ENCODE peak calls at places on chromosome 22, in seven cellular contexts. I is psoas muscle, M is stomach, L is transverse colon, V is uterus, P is lower lobe of right lung, U is Peyer's patch. Q is an unnamed sample. For H3K4me1, the result is how much of the 10 kb centered on the place peaks cover.

GRCh38 chr22:45612940-45613339 is 58.7 kb upstream of the ATXN10 start:
- DNase-seq in I (peak), M (no peak), L (no peak), V (no peak), P (peak), U (no peak), Q (no peak)

GRCh38 chr22:46964773-46965550 is 202.5 kb downstream of the TBC1D22A start:
- DNase-seq in I (peak), M (no peak), L (no peak), V (no peak), P (no peak), U (no peak), Q (no peak)

GRCh38 chr22:31230871-31231621 is 18.9 kb downstream of the LIMK2 start:
- DNase-seq in I (peak), M (peak), L (peak), V (no peak), P (no peak), U (no peak), Q (no peak)

GRCh38 chr22:31238057-31238456 is 26.0 kb downstream of the LIMK2 start:
- DNase-seq in I (no peak), M (no peak), L (no peak), V (no peak), P (no peak), U (no peak), Q (no peak)

GRCh38 chr22:22955866-22956535 is 68.4 kb downstream of the IGLL5 start:
- DNase-seq in I (peak), M (peak), L (peak), V (peak), P (peak), U (peak), Q (peak)

GRCh38 chr22:20062766-20063083 is 17.3 kb upstream of the DGCR8 start:
- DNase-seq in I (no peak), M (no peak), L (no peak), V (no peak), P (no peak), U (no peak), Q (no peak)

GRCh38 chr22:17966403-17966717 is 58.0 kb downstream of the MICAL3 start:
- DNase-seq in I (no peak), M (no peak), L (no peak), V (no peak), P (no peak), U (no peak), Q (no peak)

GRCh38 chr22:20536590-20537324 is 29.3 kb downstream of the MED15 start:
- DNase-seq in I (peak), M (no peak), L (no peak), V (no peak), P (peak), U (no peak), Q (no peak)

GRCh38 chr22:28123989-28124766 is 205.1 kb upstream of the PITPNB start:
- DNase-seq in I (no peak), M (no peak), L (no peak), V (no peak), P (no peak), U (no peak), Q (no peak)

GRCh38 chr22:47495102-47495501 is 732.7 kb downstream of the TBC1D22A start:
- DNase-seq in I (no peak), M (no peak), L (no peak), V (no peak), P (no peak), U (no peak), Q (no peak)

DNA sequence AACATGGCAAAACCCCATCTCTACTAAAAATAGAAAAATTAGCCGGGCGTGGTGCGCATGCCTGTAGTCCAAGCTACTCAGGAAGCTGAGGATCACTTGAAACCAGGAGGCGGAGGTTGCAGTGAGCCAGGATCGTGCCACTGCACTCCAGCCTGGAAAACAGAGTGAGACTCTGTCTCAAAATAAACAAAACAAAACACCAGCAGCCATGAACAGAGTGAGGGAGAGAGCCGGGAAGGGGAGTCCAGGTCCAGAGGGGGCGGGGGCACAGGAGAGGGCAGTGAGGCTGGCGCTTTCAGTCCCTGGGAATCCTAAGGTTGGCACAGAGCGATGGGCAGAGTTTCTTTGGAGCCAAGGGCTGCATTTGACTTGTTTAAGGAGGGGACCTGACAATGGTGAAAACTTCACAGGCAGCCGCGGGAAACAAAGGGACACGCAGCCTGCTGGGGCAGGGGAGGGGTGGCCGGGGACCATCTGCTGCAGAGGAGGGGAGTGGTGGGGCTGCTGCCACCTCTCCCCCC is 2.5 kb downstream of the MFNG start:
- DNase-seq in I (no peak), M (no peak), L (no peak), V (no peak), P (no peak), U (no peak), Q (no peak)
- H3K4me3 ChIP-seq in I (peak), M (peak), L (peak), V (no peak), P (peak), U (peak), Q (peak)

GRCh38 chr22:41177040-41177625 is 28.0 kb upstream of the L3MBTL2 start:
- DNase-seq in I (no peak), M (no peak), L (no peak), V (no peak), P (no peak), U (no peak), Q (no peak)

GRCh38 chr22:41177626-41178424 is 27.3 kb upstream of the L3MBTL2 start:
- DNase-seq in I (peak), M (no peak), L (no peak), V (no peak), P (no peak), U (no peak), Q (no peak)

GRCh38 chr22:41169157-41169556 is 36.0 kb upstream of the L3MBTL2 start:
- DNase-seq in I (no peak), M (no peak), L (no peak), V (no peak), P (no peak), U (no peak), Q (no peak)

GRCh38 chr22:41175546-41175945 is 29.6 kb upstream of the L3MBTL2 start:
- DNase-seq in I (no peak), M (no peak), L (no peak), V (no peak), P (no peak), U (no peak), Q (no peak)

GRCh38 chr22:41171996-41172395 is 33.1 kb upstream of the L3MBTL2 start:
- DNase-seq in I (no peak), M (no peak), L (no peak), V (no peak), P (no peak), U (no peak), Q (no peak)
- H3K27ac ChIP-seq in I (no peak), M (peak), L (no peak), V (no peak), P (peak), U (no peak), Q (no peak)

GRCh38 chr22:50175191-50175461 is 4.6 kb downstream of the PANX2 start:
- DNase-seq in I (no peak), M (no peak), L (no peak), V (no peak), P (no peak), U (no peak), Q (no peak)
- H3K4me1 ChIP-seq in I (under half), M (under half), L (under half), V (under half), P (under half), U (under half), Q (under half)

DNA sequence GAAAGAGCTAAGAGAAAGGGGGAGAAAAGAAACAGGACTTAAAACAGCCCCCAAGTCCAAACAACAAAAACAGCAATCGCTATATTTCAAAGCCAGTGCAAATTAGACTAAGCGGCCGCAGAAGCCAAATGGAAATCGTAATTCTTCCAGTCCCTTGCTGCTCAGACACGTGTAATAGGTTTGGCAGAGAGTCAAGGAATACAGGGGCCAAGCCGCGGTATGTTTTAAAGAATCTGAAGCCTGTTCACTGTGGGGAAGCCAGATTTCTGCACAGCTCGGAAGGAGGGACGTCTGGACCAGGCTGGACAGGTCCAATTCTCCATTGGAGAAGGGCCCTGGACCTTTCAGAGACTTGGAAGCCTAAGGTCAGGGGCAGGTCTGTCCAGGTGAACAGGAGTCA is 265.7 kb upstream of the ISX start:
- DNase-seq in I (no peak), M (no peak), L (no peak), V (no peak), P (no peak), U (no peak), Q (no peak)
- H3K4me3 ChIP-seq in I (no peak), M (no peak), L (no peak), V (no peak), P (no peak), U (no peak), Q (no peak)

GRCh38 chr22:32733196-32733595 is 68.3 kb upstream of the TIMP3 start:
- DNase-seq in I (no peak), M (no peak), L (no peak), V (no peak), P (no peak), U (no peak), Q (no peak)

GRCh38 chr22:32736746-32737145 is 64.8 kb upstream of the TIMP3 start:
- DNase-seq in I (no peak), M (no peak), L (no peak), V (no peak), P (no peak), U (no peak), Q (no peak)

GRCh38 chr22:32735516-32735915 is 66.0 kb upstream of the TIMP3 start:
- DNase-seq in I (no peak), M (no peak), L (no peak), V (no peak), P (no peak), U (no peak), Q (no peak)

GRCh38 chr22:32733900-32734299 is 67.6 kb upstream of the TIMP3 start:
- DNase-seq in I (no peak), M (no peak), L (no peak), V (no peak), P (no peak), U (no peak), Q (no peak)

DNA sequence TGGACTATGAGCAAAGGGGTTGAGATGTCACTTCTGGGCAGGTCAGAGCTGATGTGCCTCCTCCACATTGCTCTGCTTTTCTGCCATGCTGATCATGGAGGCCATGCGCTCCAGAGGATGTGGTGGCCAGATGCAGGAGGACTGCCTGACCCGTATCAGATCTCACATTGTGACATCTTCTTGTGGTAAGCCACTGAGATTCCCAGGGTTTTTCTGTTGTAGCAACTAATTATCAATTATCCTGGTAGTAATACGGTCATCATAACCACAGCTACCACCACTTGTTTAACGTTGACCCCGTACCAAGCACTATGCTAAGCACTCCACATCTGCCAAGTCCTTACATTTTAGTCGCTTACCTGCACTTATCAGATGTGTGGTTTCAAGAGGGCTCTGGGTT is 63.7 kb upstream of the TIMP3 start:
- DNase-seq in I (no peak), M (no peak), L (no peak), V (no peak), P (no peak), U (no peak), Q (no peak)
- H3K27ac ChIP-seq in I (no peak), M (no peak), L (no peak), V (no peak), P (no peak), U (no peak), Q (no peak)

GRCh38 chr22:24977370-24978230 is 25.1 kb downstream of the KIAA1671 start:
- DNase-seq in I (peak), M (no peak), L (peak), V (peak), P (peak), U (peak), Q (no peak)
- H3K4me1 ChIP-seq in I (under half), M (under half), L (half or more), V (under half), P (under half), U (under half), Q (under half)

GRCh38 chr22:50084570-50084969 is 656 bp downstream of the MLC1 start:
- DNase-seq in I (no peak), M (no peak), L (no peak), V (no peak), P (no peak), U (no peak), Q (no peak)

GRCh38 chr22:50086526-50086925 is 1.3 kb upstream of the MLC1 start:
- DNase-seq in I (no peak), M (no peak), L (no peak), V (no peak), P (no peak), U (no peak), Q (no peak)

GRCh38 chr22:50084085-50084484 is 1.1 kb downstream of the MLC1 start:
- DNase-seq in I (no peak), M (no peak), L (no peak), V (no peak), P (no peak), U (no peak), Q (no peak)

GRCh38 chr22:50083462-50084081 is 1.7 kb downstream of the MLC1 start:
- DNase-seq in I (no peak), M (no peak), L (no peak), V (no peak), P (no peak), U (no peak), Q (no peak)

DNA sequence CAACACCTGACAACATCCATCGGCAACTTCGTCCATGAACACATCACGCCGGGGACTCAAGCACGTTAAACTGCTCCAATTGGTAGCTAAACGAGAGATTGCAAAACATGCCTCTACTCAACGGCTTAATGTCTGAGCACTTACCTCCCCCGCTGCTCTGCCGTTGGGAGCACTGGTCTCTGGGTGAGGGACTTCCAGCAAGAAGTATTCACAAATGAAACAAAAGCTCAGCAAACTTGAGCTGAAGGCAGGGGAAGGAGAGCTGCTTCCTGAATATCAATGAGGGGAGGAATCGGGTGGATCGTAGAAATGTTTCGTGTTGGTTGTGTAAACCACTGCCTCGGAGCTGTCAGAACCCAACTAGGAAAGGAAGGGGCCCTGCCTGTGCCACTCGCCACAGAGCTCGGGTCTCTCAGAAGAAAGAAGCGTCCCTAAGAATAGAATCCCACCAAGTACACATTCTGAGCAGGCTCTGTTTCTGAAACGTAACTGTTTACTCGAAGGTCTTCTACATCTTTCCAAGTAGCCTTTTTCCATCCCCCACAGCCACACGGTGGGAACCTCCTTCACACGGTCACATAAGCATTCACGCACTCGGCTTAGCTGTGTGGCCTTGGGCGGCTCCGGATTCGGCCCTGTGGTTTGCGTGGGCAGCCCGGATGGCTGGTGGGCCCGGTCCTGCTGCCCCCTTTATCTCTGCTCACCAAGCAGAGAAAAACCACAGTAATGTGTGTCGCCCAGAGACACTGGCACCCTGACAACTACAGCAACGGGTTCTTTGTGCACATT is at the start of gene MLC1:
- DNase-seq in I (no peak), M (no peak), L (no peak), V (no peak), P (no peak), U (no peak), Q (no peak)
- H3K4me3 ChIP-seq in I (no peak), M (no peak), L (no peak), V (no peak), P (peak), U (no peak), Q (no peak)

DNA sequence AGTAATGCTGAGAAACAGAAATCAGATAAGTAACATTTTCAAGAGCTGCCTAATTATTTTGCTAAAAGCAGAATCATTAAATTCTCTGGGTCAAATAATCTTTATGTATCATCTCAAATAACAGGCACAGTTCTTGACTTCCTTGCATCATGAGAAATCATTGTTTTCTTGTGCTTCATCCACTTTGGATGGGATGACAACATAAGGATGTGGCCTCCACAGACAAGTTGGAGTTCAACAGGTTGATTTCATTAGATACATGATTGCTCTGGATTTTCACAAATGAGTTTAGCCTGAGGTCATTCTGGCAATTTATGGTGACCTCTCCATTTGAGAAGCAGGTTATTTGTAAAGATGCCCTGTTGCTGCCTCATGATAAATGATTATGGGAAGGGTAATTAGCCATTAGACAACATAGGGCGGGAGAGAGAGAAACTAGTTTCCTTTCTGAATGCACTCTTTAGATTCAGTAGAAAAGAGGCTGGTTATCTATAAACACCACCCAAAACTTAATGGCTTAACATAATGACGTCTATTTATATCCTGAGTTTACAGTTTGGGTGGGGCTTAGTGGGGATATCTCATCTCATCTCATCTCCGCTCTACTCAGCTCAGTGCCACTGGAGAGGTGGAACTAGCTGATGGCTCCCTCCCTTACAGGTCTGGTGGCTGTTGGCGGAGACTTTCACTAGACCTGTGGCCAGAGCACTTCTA is 35.0 kb upstream of the ADORA2A start:
- DNase-seq in I (no peak), M (no peak), L (no peak), V (no peak), P (no peak), U (no peak), Q (no peak)
- H3K27ac ChIP-seq in I (no peak), M (peak), L (no peak), V (no peak), P (peak), U (no peak), Q (no peak)

DNA sequence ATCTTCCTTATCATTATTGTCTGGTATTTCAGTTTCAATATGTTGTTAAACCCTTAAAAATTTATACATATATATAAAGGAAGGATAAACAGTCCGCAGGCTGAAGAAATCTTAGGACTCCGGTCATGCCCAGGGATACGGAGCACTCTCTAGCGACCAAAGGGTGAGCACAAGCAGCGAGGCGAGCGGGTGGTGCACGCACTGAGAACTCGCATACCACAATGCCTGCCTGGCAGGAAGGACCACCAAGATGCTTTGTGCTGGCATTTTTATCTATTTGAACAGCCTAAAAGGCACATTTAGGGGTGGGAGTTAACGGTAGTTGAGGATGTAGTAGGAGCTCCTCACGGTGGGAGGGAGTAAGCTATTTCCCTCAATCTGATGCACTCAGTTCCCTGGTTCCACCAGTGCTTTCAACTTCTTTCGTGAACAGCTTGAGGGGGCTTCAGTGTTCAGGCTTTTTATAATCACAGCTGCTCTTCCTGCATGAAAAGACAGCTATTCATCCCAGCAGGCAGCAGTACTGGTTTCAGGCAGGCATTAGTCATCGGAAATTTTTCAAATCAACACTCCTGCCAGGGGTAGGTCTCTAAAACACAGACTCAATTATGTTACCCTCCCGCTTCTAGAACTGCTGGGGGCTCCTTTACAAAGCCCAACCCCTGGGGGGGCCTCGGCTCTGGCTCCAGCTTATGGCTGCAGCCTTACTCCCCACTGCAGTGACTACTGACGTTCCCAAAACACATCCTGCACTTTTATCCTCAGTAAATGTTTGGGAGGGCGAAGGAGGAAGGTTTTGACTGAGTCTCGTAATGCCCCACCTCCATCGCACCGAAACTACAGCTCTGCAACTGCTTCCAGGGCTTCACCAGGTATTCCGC is 6.0 kb downstream of the POLDIP3 start:
- DNase-seq in I (no peak), M (no peak), L (no peak), V (no peak), P (no peak), U (no peak), Q (no peak)
- H3K4me1 ChIP-seq in I (half or more), M (half or more), L (half or more), V (under half), P (half or more), U (under half), Q (under half)